ENCODE peak calls at places on chromosome 14, in seven cellular contexts. One of them, this sample, is unnamed.
A peak's percentile ranks its signal among the peaks of the same experiment; 100 is the strongest.

GRCh38 chr14:55297611-55298323 is 26.5 kb downstream of the FBXO34 start:
- DNase-seq in fibroblast of lung: no peak
- DNase-seq in mammary epithelial cell: peak; percentile 67
- DNase-seq in CD8-positive, alpha-beta T cell: no peak
- DNase-seq in GM23338: peak; percentile 27
- DNase-seq in small intestine: peak; percentile 64
- DNase-seq in tibial artery: no peak
- DNase-seq in this sample: no peak

GRCh38 chr14:49586673-49587460 is 687 bp upstream of the RPS29 start:
- DNase-seq in small intestine: peak; percentile 77
- DNase-seq in fibroblast of lung: peak; percentile 89
- DNase-seq in tibial artery: no peak
- DNase-seq in CD8-positive, alpha-beta T cell: peak; percentile 13
- DNase-seq in mammary epithelial cell: peak; percentile 79
- DNase-seq in GM23338: peak; percentile 79
- DNase-seq in this sample: no peak

GRCh38 chr14:96727490-96727889 is 69.7 kb upstream of the VRK1 start:
- DNase-seq in CD8-positive, alpha-beta T cell: no peak
- DNase-seq in fibroblast of lung: no peak
- DNase-seq in tibial artery: no peak
- DNase-seq in mammary epithelial cell: no peak
- DNase-seq in small intestine: no peak
- DNase-seq in GM23338: no peak
- DNase-seq in this sample: no peak

GRCh38 chr14:104094709-104095425 is 9.4 kb downstream of the ASPG start:
- DNase-seq in fibroblast of lung: peak; percentile 25
- DNase-seq in mammary epithelial cell: peak; percentile 26
- DNase-seq in tibial artery: no peak
- DNase-seq in small intestine: peak; percentile 52
- DNase-seq in CD8-positive, alpha-beta T cell: peak; percentile 68
- DNase-seq in GM23338: peak; percentile 80
- DNase-seq in this sample: no peak

GRCh38 chr14:99744199-99744872 is 48.9 kb upstream of the EML1 start:
- DNase-seq in CD8-positive, alpha-beta T cell: no peak
- DNase-seq in small intestine: no peak
- DNase-seq in fibroblast of lung: no peak
- DNase-seq in tibial artery: no peak
- DNase-seq in GM23338: peak; percentile 53
- DNase-seq in mammary epithelial cell: peak; percentile 20
- DNase-seq in this sample: no peak

GRCh38 chr14:34593740-34594375 is 36.1 kb downstream of the SNX6 start:
- DNase-seq in tibial artery: peak; percentile 69
- DNase-seq in mammary epithelial cell: no peak
- DNase-seq in CD8-positive, alpha-beta T cell: no peak
- DNase-seq in fibroblast of lung: peak; percentile 22
- DNase-seq in GM23338: no peak
- DNase-seq in small intestine: no peak
- DNase-seq in this sample: no peak

GRCh38 chr14:21245813-21246212 is 23.4 kb downstream of the HNRNPC start:
- DNase-seq in GM23338: no peak
- DNase-seq in small intestine: no peak
- DNase-seq in CD8-positive, alpha-beta T cell: no peak
- DNase-seq in fibroblast of lung: no peak
- DNase-seq in tibial artery: no peak
- DNase-seq in mammary epithelial cell: no peak
- DNase-seq in this sample: no peak

GRCh38 chr14:83632375-83632774 is 1897.6 kb upstream of the FLRT2 start:
- DNase-seq in fibroblast of lung: no peak
- DNase-seq in mammary epithelial cell: no peak
- DNase-seq in GM23338: no peak
- DNase-seq in small intestine: no peak
- DNase-seq in CD8-positive, alpha-beta T cell: no peak
- DNase-seq in tibial artery: no peak
- DNase-seq in this sample: no peak

GRCh38 chr14:38944691-38945090 is 158.3 kb downstream of the SEC23A start:
- DNase-seq in CD8-positive, alpha-beta T cell: no peak
- DNase-seq in mammary epithelial cell: no peak
- DNase-seq in tibial artery: no peak
- DNase-seq in GM23338: no peak
- DNase-seq in small intestine: no peak
- DNase-seq in fibroblast of lung: no peak
- DNase-seq in this sample: peak; percentile 22

GRCh38 chr14:65412881-65413738 is 580 bp downstream of the FUT8 start:
- DNase-seq in small intestine: peak; percentile 66
- DNase-seq in CD8-positive, alpha-beta T cell: peak; percentile 41
- DNase-seq in GM23338: peak; percentile 70
- DNase-seq in fibroblast of lung: peak; percentile 72
- DNase-seq in mammary epithelial cell: peak; percentile 68
- DNase-seq in tibial artery: no peak
- DNase-seq in this sample: no peak

GRCh38 chr14:90567191-90567590 is 170.4 kb downstream of the CALM1 start:
- DNase-seq in fibroblast of lung: no peak
- DNase-seq in mammary epithelial cell: no peak
- DNase-seq in CD8-positive, alpha-beta T cell: no peak
- DNase-seq in small intestine: no peak
- DNase-seq in GM23338: no peak
- DNase-seq in tibial artery: no peak
- DNase-seq in this sample: peak; percentile 55

GRCh38 chr14:69633238-69633637 is 21.8 kb downstream of the SUSD6 start:
- DNase-seq in fibroblast of lung: no peak
- DNase-seq in small intestine: no peak
- DNase-seq in CD8-positive, alpha-beta T cell: no peak
- DNase-seq in GM23338: peak; percentile 58
- DNase-seq in tibial artery: no peak
- DNase-seq in mammary epithelial cell: no peak
- DNase-seq in this sample: no peak
- H3K27ac ChIP-seq in fibroblast of lung: no peak overlapping the region
- H3K27ac ChIP-seq in small intestine: no peak overlapping the region
- H3K27ac ChIP-seq in CD8-positive, alpha-beta T cell: no peak overlapping the region
- H3K27ac ChIP-seq in GM23338: no peak overlapping the region
- H3K27ac ChIP-seq in tibial artery: no peak overlapping the region
- H3K27ac ChIP-seq in mammary epithelial cell: no peak overlapping the region
- H3K27ac ChIP-seq in this sample: no peak overlapping the region

GRCh38 chr14:71248204-71248603 is 340.9 kb downstream of the PCNX1 start:
- DNase-seq in GM23338: no peak
- DNase-seq in fibroblast of lung: no peak
- DNase-seq in CD8-positive, alpha-beta T cell: no peak
- DNase-seq in tibial artery: no peak
- DNase-seq in mammary epithelial cell: no peak
- DNase-seq in small intestine: peak; percentile 8
- DNase-seq in this sample: no peak

GRCh38 chr14:71244341-71244740 is 337.1 kb downstream of the PCNX1 start:
- DNase-seq in small intestine: no peak
- DNase-seq in fibroblast of lung: no peak
- DNase-seq in mammary epithelial cell: no peak
- DNase-seq in GM23338: no peak
- DNase-seq in CD8-positive, alpha-beta T cell: no peak
- DNase-seq in tibial artery: no peak
- DNase-seq in this sample: no peak

GRCh38 chr14:71245659-71246361 is 338.6 kb downstream of the PCNX1 start:
- DNase-seq in GM23338: no peak
- DNase-seq in fibroblast of lung: no peak
- DNase-seq in CD8-positive, alpha-beta T cell: no peak
- DNase-seq in mammary epithelial cell: no peak
- DNase-seq in tibial artery: no peak
- DNase-seq in small intestine: peak; percentile 34
- DNase-seq in this sample: no peak

GRCh38 chr14:71247106-71247505 is 339.8 kb downstream of the PCNX1 start:
- DNase-seq in mammary epithelial cell: peak; percentile 90
- DNase-seq in CD8-positive, alpha-beta T cell: no peak
- DNase-seq in GM23338: no peak
- DNase-seq in tibial artery: no peak
- DNase-seq in small intestine: no peak
- DNase-seq in fibroblast of lung: no peak
- DNase-seq in this sample: no peak

GRCh38 chr14:71246539-71246938 is 339.3 kb downstream of the PCNX1 start:
- DNase-seq in GM23338: no peak
- DNase-seq in small intestine: peak; percentile 30
- DNase-seq in CD8-positive, alpha-beta T cell: no peak
- DNase-seq in mammary epithelial cell: no peak
- DNase-seq in fibroblast of lung: no peak
- DNase-seq in tibial artery: no peak
- DNase-seq in this sample: no peak
- H3K27ac ChIP-seq in GM23338: no peak overlapping the region
- H3K27ac ChIP-seq in small intestine: peak overlapping the region; percentile 32
- H3K27ac ChIP-seq in CD8-positive, alpha-beta T cell: no peak overlapping the region
- H3K27ac ChIP-seq in mammary epithelial cell: peak overlapping the region; percentile 9
- H3K27ac ChIP-seq in fibroblast of lung: no peak overlapping the region
- H3K27ac ChIP-seq in tibial artery: no peak overlapping the region
- H3K27ac ChIP-seq in this sample: no peak overlapping the region

DNA sequence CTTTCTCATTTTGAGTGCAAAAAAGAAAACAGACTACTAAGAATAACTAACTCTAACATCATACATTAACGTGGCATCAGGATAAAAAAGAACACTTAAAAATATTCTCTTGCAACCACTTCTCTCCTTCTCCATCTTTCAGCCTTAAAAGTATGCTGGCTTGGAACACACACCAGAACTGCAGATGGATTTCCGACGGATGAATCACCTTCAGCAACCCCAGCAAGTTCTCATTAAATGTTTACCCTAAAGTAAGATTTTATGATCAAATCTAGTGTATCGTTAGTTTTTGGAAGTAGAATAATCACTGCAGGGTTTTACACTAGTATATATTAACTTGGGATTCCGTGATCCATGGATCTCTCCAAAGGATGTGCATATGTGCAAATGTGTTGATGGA is 1.2 kb downstream of the NEK9 start:
- DNase-seq in small intestine: no peak
- DNase-seq in CD8-positive, alpha-beta T cell: no peak
- DNase-seq in GM23338: no peak
- DNase-seq in mammary epithelial cell: peak; percentile 36
- DNase-seq in fibroblast of lung: peak; percentile 74
- DNase-seq in tibial artery: no peak
- DNase-seq in this sample: no peak
- H3K27ac ChIP-seq in small intestine: no peak overlapping the region
- H3K27ac ChIP-seq in CD8-positive, alpha-beta T cell: peak overlapping the region; percentile 87
- H3K27ac ChIP-seq in GM23338: no peak overlapping the region
- H3K27ac ChIP-seq in mammary epithelial cell: no peak overlapping the region
- H3K27ac ChIP-seq in fibroblast of lung: peak overlapping the region; percentile 88
- H3K27ac ChIP-seq in tibial artery: peak overlapping the region; percentile 96
- H3K27ac ChIP-seq in this sample: no peak overlapping the region

GRCh38 chr14:97975960-97976359 is 1178.8 kb downstream of the VRK1 start:
- DNase-seq in mammary epithelial cell: no peak
- DNase-seq in tibial artery: no peak
- DNase-seq in GM23338: no peak
- DNase-seq in CD8-positive, alpha-beta T cell: no peak
- DNase-seq in fibroblast of lung: no peak
- DNase-seq in small intestine: no peak
- DNase-seq in this sample: peak; percentile 8
- H3K27ac ChIP-seq in mammary epithelial cell: no peak overlapping the region
- H3K27ac ChIP-seq in tibial artery: peak overlapping the region; percentile 71
- H3K27ac ChIP-seq in GM23338: no peak overlapping the region
- H3K27ac ChIP-seq in CD8-positive, alpha-beta T cell: peak overlapping the region; percentile 73
- H3K27ac ChIP-seq in fibroblast of lung: no peak overlapping the region
- H3K27ac ChIP-seq in small intestine: no peak overlapping the region
- H3K27ac ChIP-seq in this sample: no peak overlapping the region

GRCh38 chr14:89399157-89399556 is 17.9 kb downstream of the FOXN3 start:
- DNase-seq in small intestine: no peak
- DNase-seq in GM23338: no peak
- DNase-seq in fibroblast of lung: no peak
- DNase-seq in mammary epithelial cell: no peak
- DNase-seq in tibial artery: no peak
- DNase-seq in CD8-positive, alpha-beta T cell: no peak
- DNase-seq in this sample: no peak
- H3K27ac ChIP-seq in small intestine: no peak overlapping the region
- H3K27ac ChIP-seq in GM23338: no peak overlapping the region
- H3K27ac ChIP-seq in fibroblast of lung: peak overlapping the region; percentile 15
- H3K27ac ChIP-seq in mammary epithelial cell: no peak overlapping the region
- H3K27ac ChIP-seq in tibial artery: no peak overlapping the region
- H3K27ac ChIP-seq in CD8-positive, alpha-beta T cell: no peak overlapping the region
- H3K27ac ChIP-seq in this sample: no peak overlapping the region